ENCODE peak calls at places on chromosomes 4 and X, in eight cellular contexts. T is aorta, J is mammary epithelial cell, Z is HCT116, S is brain microvascular endothelial cell, X is Karpas-422, F is A549, A is adrenal gland. I is an unnamed sample.

GRCh38 chr4:72505314-72505744 is 63.7 kb downstream of the ADAMTS3 start:
- DNase-seq in T (no peak), J (peak), Z (peak), S (peak), X (peak), F (no peak), A (peak), I (peak)

GRCh38 chr4:25843340-25844097 is 19.3 kb downstream of the SEL1L3 start:
- DNase-seq in T (no peak), J (no peak), Z (no peak), S (no peak), X (no peak), F (no peak), A (no peak), I (no peak)

GRCh38 chr4:1766336-1767057 is 26.6 kb upstream of the FGFR3 start:
- DNase-seq in T (no peak), J (no peak), Z (no peak), S (no peak), X (no peak), F (peak), A (peak), I (peak)

GRCh38 chr4:181261279-181261678 is 981.9 kb upstream of the TENM3 start:
- DNase-seq in T (no peak), J (no peak), Z (no peak), S (peak), X (no peak), F (no peak), A (no peak), I (no peak)

GRCh38 chr4:118683513-118683912 is 1.7 kb upstream of the METTL14 start:
- DNase-seq in T (no peak), J (peak), Z (no peak), S (no peak), X (peak), F (no peak), A (no peak), I (peak)

GRCh38 chrX:104854188-104854587 is 288.2 kb downstream of the IL1RAPL2 start:
- DNase-seq in T (no peak), J (peak), Z (no peak), S (no peak), X (no peak), F (no peak), A (no peak), I (no peak)

GRCh38 chr4:43556262-43556661 is 663.7 kb downstream of the GRXCR1 start:
- DNase-seq in T (no peak), J (no peak), Z (no peak), S (no peak), X (no peak), F (no peak), A (no peak), I (no peak)

GRCh38 chr4:182683666-182684065 is 233.5 kb downstream of the DCTD start:
- DNase-seq in T (no peak), J (no peak), Z (no peak), S (no peak), X (no peak), F (no peak), A (no peak), I (no peak)

GRCh38 chrX:150229481-150229880 is 133.6 kb upstream of the MAMLD1 start:
- DNase-seq in T (no peak), J (no peak), Z (no peak), S (no peak), X (no peak), F (no peak), A (no peak), I (no peak)

GRCh38 chr4:108849611-108850406 is 87.0 kb upstream of the ETNPPL start:
- DNase-seq in T (no peak), J (no peak), Z (no peak), S (peak), X (no peak), F (no peak), A (no peak), I (no peak)

GRCh38 chr4:177381762-177382310 is 60.4 kb downstream of the AGA start:
- DNase-seq in T (no peak), J (no peak), Z (no peak), S (no peak), X (no peak), F (no peak), A (no peak), I (no peak)
- H3K27ac ChIP-seq in T (no peak), J (no peak), Z (no peak), S (no peak), X (no peak), F (no peak), A (no peak), I (no peak)

GRCh38 chrX:632391-633042 is 1.9 kb downstream of the SHOX start:
- DNase-seq in T (no peak), J (no peak), Z (no peak), S (no peak), X (no peak), F (no peak), A (no peak), I (no peak)
- H3K27ac ChIP-seq in T (no peak), J (no peak), Z (no peak), S (no peak), X (no peak), F (no peak), A (no peak), I (no peak)

GRCh38 chr4:168713193-168713592 is 216.3 kb downstream of the PALLD start:
- DNase-seq in T (no peak), J (no peak), Z (no peak), S (no peak), X (no peak), F (no peak), A (no peak), I (no peak)

GRCh38 chr4:168708108-168708507 is 211.3 kb downstream of the PALLD start:
- DNase-seq in T (no peak), J (peak), Z (no peak), S (no peak), X (no peak), F (no peak), A (no peak), I (no peak)

GRCh38 chr4:168712316-168712855 is 215.5 kb downstream of the PALLD start:
- DNase-seq in T (no peak), J (no peak), Z (no peak), S (no peak), X (no peak), F (no peak), A (no peak), I (no peak)

GRCh38 chr4:168710353-168710946 is 213.6 kb downstream of the PALLD start:
- DNase-seq in T (peak), J (peak), Z (peak), S (peak), X (peak), F (peak), A (peak), I (no peak)

DNA sequence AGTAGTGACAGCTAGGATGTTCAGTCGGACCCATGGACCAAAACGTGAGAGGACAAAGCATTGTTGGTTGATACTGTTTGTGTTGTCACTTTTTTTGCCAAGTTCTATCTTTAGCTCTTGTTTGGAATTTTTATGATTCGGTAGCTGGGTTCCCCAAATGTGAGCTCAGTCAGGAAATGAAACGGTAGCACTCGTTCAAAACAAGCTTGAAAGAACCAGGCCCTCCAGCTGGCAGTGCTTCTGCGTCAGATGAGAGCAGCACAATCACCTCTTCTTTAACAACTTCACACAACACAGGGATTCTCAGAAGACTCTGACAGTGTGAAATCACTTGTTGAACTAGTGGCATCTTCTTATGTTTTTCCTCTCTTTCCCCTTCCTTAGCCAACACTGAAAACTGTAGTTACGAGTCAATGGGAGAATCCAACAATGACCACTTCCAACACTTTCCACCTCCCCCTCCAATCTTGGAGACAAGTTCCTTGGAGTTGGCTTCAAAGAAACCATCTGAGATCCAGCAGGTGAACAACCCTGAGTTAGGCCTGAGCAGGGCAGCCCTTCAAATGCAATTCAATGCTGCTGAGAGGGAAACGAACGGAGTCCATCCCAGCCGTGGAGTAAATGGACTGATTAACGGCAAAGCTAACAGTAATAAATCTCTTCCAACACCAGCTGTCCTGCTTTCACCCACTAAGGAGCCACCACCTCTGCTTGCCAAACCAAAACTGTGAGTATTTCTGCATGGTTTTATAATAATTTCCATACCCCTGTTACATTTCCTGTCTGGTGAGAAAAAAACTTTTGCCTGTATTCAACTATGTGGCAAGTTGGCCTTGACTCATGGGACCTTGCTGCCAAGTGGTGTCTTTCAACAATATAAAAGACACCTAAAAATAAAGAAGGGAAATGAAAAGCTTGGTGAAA is 214.6 kb downstream of the PALLD start:
- DNase-seq in T (peak), J (peak), Z (no peak), S (peak), X (no peak), F (no peak), A (no peak), I (no peak)
- H3K27ac ChIP-seq in T (peak), J (no peak), Z (no peak), S (peak), X (no peak), F (peak), A (no peak), I (no peak)

DNA sequence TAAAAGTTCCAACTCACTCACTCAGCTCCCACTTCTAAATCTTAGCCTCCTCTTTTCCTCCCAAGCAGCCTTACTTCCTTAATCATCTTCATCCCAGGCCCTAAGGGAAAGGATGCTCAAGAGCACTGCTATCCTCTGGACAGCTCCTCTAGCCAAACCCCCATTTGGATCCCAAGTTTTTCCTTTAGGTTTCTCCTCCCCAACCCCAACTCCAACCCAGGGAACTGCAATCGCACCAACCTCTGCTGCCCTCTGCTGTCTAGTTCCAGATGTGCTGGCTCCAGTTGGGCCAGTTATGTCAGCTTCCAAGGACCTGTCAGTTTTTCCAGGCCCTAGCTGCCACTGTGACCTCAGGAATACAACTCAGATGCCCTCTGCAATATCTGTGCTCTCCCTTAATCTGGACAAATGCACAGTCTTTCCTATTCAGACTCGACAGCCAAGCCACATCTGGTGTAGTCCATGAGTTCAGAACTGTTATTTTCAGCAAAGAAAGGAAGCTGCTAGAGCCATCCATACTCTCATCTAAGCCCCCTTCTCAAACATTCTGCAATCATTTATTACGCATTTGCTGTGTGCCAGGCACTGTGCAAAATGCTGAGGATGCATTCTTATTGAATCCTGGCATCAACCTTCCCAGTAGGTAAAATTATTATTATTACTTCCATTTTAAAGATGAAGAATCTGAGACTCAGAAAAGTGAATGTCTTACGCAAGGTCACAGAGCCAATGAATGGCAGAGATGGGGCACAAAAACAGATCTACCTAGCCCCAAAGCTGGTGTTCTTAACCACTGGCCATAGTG is 12.3 kb upstream of the XPNPEP2 start:
- DNase-seq in T (peak), J (peak), Z (peak), S (peak), X (peak), F (peak), A (peak), I (peak)
- H3K27ac ChIP-seq in T (no peak), J (no peak), Z (no peak), S (no peak), X (no peak), F (no peak), A (no peak), I (no peak)

GRCh38 chr4:159002950-159003349 is 99.9 kb upstream of the RAPGEF2 start:
- DNase-seq in T (no peak), J (peak), Z (no peak), S (peak), X (no peak), F (no peak), A (no peak), I (no peak)
- H3K27ac ChIP-seq in T (no peak), J (no peak), Z (no peak), S (peak), X (no peak), F (no peak), A (no peak), I (peak)

GRCh38 chr4:10168151-10168550 is 51.6 kb upstream of the WDR1 start:
- DNase-seq in T (no peak), J (no peak), Z (no peak), S (no peak), X (no peak), F (no peak), A (no peak), I (no peak)

GRCh38 chr4:10169839-10170387 is 53.3 kb upstream of the WDR1 start:
- DNase-seq in T (no peak), J (no peak), Z (no peak), S (no peak), X (no peak), F (no peak), A (no peak), I (peak)

GRCh38 chr4:10172278-10173038 is 55.9 kb upstream of the WDR1 start:
- DNase-seq in T (no peak), J (no peak), Z (no peak), S (no peak), X (no peak), F (no peak), A (no peak), I (peak)

GRCh38 chr4:10173039-10173753 is 56.6 kb upstream of the WDR1 start:
- DNase-seq in T (no peak), J (peak), Z (no peak), S (peak), X (no peak), F (no peak), A (no peak), I (peak)

GRCh38 chr4:10171055-10171454 is 54.5 kb upstream of the WDR1 start:
- DNase-seq in T (no peak), J (peak), Z (no peak), S (no peak), X (no peak), F (no peak), A (no peak), I (no peak)
- H3K27ac ChIP-seq in T (no peak), J (no peak), Z (no peak), S (no peak), X (no peak), F (no peak), A (no peak), I (peak)

GRCh38 chr4:19382993-19383392 is 868.7 kb upstream of the SLIT2 start:
- DNase-seq in T (no peak), J (peak), Z (no peak), S (no peak), X (no peak), F (no peak), A (no peak), I (no peak)

GRCh38 chr4:19375931-19376330 is 875.8 kb upstream of the SLIT2 start:
- DNase-seq in T (no peak), J (no peak), Z (no peak), S (no peak), X (no peak), F (no peak), A (no peak), I (no peak)

GRCh38 chr4:19380600-19380999 is 871.1 kb upstream of the SLIT2 start:
- DNase-seq in T (no peak), J (no peak), Z (no peak), S (no peak), X (no peak), F (no peak), A (no peak), I (no peak)

GRCh38 chr4:19379318-19379717 is 872.4 kb upstream of the SLIT2 start:
- DNase-seq in T (no peak), J (no peak), Z (no peak), S (no peak), X (no peak), F (no peak), A (no peak), I (no peak)

DNA sequence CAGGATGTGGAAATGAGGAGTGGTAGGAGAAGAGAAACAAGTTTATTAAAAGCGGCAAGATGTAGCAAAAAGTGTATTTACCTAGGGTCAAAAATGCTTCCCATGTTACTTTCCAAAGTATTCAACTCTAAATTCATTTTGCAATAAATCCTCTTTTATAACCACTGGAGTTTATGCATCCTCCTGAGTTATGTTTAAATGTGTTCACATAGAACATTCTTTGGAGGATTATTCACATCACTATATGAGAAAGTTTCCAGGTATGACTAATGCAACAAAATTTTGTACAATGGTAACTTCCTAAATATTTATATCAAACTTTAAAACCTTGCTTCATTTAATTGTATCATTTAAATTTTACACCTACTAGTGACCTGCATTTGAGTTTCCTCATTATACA is 870.6 kb upstream of the SLIT2 start:
- DNase-seq in T (no peak), J (peak), Z (no peak), S (no peak), X (no peak), F (no peak), A (no peak), I (no peak)
- H3K27ac ChIP-seq in T (no peak), J (peak), Z (no peak), S (no peak), X (no peak), F (no peak), A (no peak), I (no peak)

DNA sequence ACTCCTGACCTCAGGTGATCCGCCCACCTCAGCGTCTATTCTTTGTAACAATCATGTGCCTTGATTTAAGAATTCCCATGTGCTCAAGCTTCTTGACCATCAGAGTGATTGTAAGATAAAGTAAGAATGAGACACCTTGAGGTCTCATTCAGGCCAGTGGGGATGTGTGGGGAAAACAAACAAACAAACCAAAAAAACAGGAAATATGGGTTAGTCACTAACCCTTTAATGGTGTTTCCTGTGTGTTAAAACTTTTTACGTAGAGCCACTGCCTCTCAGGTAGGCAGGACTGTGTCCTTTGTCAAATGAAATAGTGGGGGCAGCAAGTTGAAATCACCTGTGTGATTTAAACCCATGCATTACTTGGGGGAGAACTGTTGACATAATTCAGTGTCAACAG is 91.5 kb upstream of the DHRSX start:
- DNase-seq in T (no peak), J (no peak), Z (no peak), S (no peak), X (peak), F (no peak), A (no peak), I (no peak)
- H3K27ac ChIP-seq in T (no peak), J (no peak), Z (peak), S (no peak), X (no peak), F (peak), A (no peak), I (no peak)

GRCh38 chr4:140726776-140727500 is 29.2 kb downstream of the TBC1D9 start:
- DNase-seq in T (no peak), J (peak), Z (no peak), S (peak), X (no peak), F (peak), A (no peak), I (no peak)
- H3K27ac ChIP-seq in T (no peak), J (no peak), Z (no peak), S (peak), X (no peak), F (peak), A (no peak), I (no peak)